ENCODE peak calls at places on chromosome 19, in six cellular contexts. R, T, Z, J, S and G are unnamed samples.

GRCh38 chr19:18461471-18461870 is 23.5 kb upstream of the ISYNA1 start:
- DNase-seq in S (no peak), J (no peak), Z (no peak), R (no peak), T (no peak), G (no peak)

GRCh38 chr19:41641879-41642485 is 15.1 kb upstream of the CEACAM4 start:
- DNase-seq in T (peak), S (peak), Z (peak), R (peak), J (peak), G (no peak)

GRCh38 chr19:44807652-44808462 is 1.0 kb upstream of the BCAM start:
- DNase-seq in R (no peak), S (peak), J (peak), T (no peak), Z (peak), G (no peak)

GRCh38 chr19:45676851-45677263 is 8.8 kb downstream of the GIPR start:
- DNase-seq in J (peak), R (peak), S (peak), T (no peak), Z (no peak), G (no peak)

GRCh38 chr19:45283443-45284033 is 32.5 kb downstream of the MARK4 start:
- DNase-seq in R (no peak), J (no peak), Z (no peak), S (no peak), T (no peak), G (no peak)

GRCh38 chr19:2070436-2070827 is 19.4 kb upstream of the MKNK2 start:
- DNase-seq in R (no peak), Z (no peak), J (no peak), T (peak), S (no peak), G (no peak)

GRCh38 chr19:19468424-19469050 is 46.8 kb downstream of the TSSK6 start:
- DNase-seq in S (no peak), J (no peak), T (no peak), Z (no peak), R (no peak), G (no peak)

GRCh38 chr19:2055871-2056809 is 5.1 kb upstream of the MKNK2 start:
- DNase-seq in T (peak), R (no peak), Z (peak), S (peak), J (no peak), G (no peak)

GRCh38 chr19:12790628-12791344 is 500 bp upstream of the JUNB start:
- DNase-seq in R (peak), J (peak), T (no peak), S (no peak), Z (no peak), G (no peak)

GRCh38 chr19:2495130-2495641 is 19.3 kb downstream of the GADD45B start:
- DNase-seq in S (peak), Z (peak), J (peak), T (peak), R (no peak), G (no peak)

GRCh38 chr19:3045885-3046603 is 16.3 kb downstream of the TLE5 start:
- DNase-seq in J (no peak), S (no peak), Z (no peak), T (no peak), R (no peak), G (no peak)

GRCh38 chr19:35055715-35056179 is 14.2 kb downstream of the HPN start:
- DNase-seq in S (no peak), Z (no peak), T (no peak), J (no peak), R (no peak), G (no peak)

GRCh38 chr19:2503521-2504109 is 27.7 kb downstream of the GADD45B start:
- DNase-seq in S (no peak), Z (peak), R (peak), T (no peak), J (peak), G (no peak)

GRCh38 chr19:53868091-53868891 is 608 bp downstream of the MYADM start:
- DNase-seq in Z (peak), R (peak), S (peak), T (peak), J (peak), G (no peak)

GRCh38 chr19:11192957-11193939 is 4.1 kb downstream of the KANK2 start:
- DNase-seq in Z (no peak), S (no peak), T (no peak), J (no peak), R (no peak), G (no peak)

GRCh38 chr19:33725567-33725966 is 71.1 kb upstream of the KCTD15 start:
- DNase-seq in J (no peak), Z (no peak), T (no peak), R (no peak), S (no peak), G (no peak)

GRCh38 chr19:46972301-46972700 is 47.3 kb upstream of the NPAS1 start:
- DNase-seq in Z (no peak), T (peak), R (no peak), S (no peak), J (peak), G (no peak)

GRCh38 chr19:30159636-30160035 is 212.5 kb upstream of the ZNF536 start:
- DNase-seq in T (no peak), R (no peak), Z (no peak), S (no peak), J (no peak), G (no peak)

GRCh38 chr19:23440791-23441190 is 45.5 kb upstream of the ZNF91 start:
- DNase-seq in R (no peak), Z (no peak), J (no peak), T (peak), S (no peak), G (no peak)

GRCh38 chr19:46659151-46660007 is 1.6 kb downstream of the DACT3 start:
- DNase-seq in J (no peak), S (no peak), R (no peak), Z (no peak), T (peak), G (no peak)

GRCh38 chr19:33660426-33661160 is 38.8 kb downstream of the CHST8 start:
- DNase-seq in S (no peak), T (no peak), Z (no peak), J (no peak), R (no peak), G (no peak)

GRCh38 chr19:13163609-13164364 is 13.6 kb downstream of the IER2 start:
- DNase-seq in T (peak), J (peak), R (no peak), Z (peak), S (peak), G (no peak)

GRCh38 chr19:7888145-7888825 is at the start of gene LRRC8E:
- DNase-seq in S (peak), Z (peak), R (no peak), T (no peak), J (peak), G (no peak)

GRCh38 chr19:1474011-1474764 is 4.8 kb downstream of the C19orf25 start:
- DNase-seq in J (no peak), T (no peak), S (no peak), R (no peak), Z (peak), G (no peak)

GRCh38 chr19:47882890-47883289 is 3.2 kb downstream of the SULT2A1 start:
- DNase-seq in R (no peak), T (no peak), J (no peak), S (no peak), Z (no peak), G (no peak)

GRCh38 chr19:33472696-33473624 is 48.6 kb downstream of the PEPD start:
- DNase-seq in J (no peak), T (no peak), S (no peak), R (no peak), Z (peak), G (peak)

GRCh38 chr19:36041831-36042230 is 9.2 kb upstream of the CLIP3 start:
- DNase-seq in J (peak), T (no peak), Z (peak), S (no peak), R (no peak), G (no peak)

GRCh38 chr19:9205506-9206113 is 13.8 kb downstream of the OR7D4 start:
- DNase-seq in T (peak), R (peak), J (no peak), S (peak), Z (peak), G (no peak)

GRCh38 chr19:47049307-47049700 is 880 bp upstream of the TMEM160 start:
- DNase-seq in R (no peak), J (peak), T (no peak), S (no peak), Z (peak), G (no peak)

GRCh38 chr19:33175886-33176669 is 18.1 kb upstream of the LRP3 start:
- DNase-seq in R (no peak), J (peak), Z (peak), S (no peak), T (no peak), G (no peak)

GRCh38 chr19:38944981-38945506 is 14.3 kb downstream of the MRPS12 start:
- DNase-seq in R (no peak), S (no peak), J (no peak), T (no peak), Z (no peak), G (no peak)

GRCh38 chr19:54256250-54257115 is 590 bp downstream of the LILRB5 start:
- DNase-seq in S (no peak), J (no peak), R (no peak), Z (no peak), T (no peak), G (no peak)

GRCh38 chr19:2289714-2290435 is 7.9 kb upstream of the PEAK3 start:
- DNase-seq in J (no peak), T (no peak), R (peak), Z (no peak), S (peak), G (no peak)

GRCh38 chr19:28634031-28634328 is 579.0 kb downstream of the UQCRFS1 start:
- DNase-seq in S (no peak), R (no peak), J (no peak), Z (no peak), T (no peak), G (no peak)

GRCh38 chr19:14544977-14545715 is 15.8 kb downstream of the TECR start:
- DNase-seq in T (no peak), R (no peak), S (peak), Z (no peak), J (no peak), G (no peak)
- H3K27ac ChIP-seq in T (no peak), R (no peak), S (no peak), Z (no peak), J (no peak), G (peak)

DNA sequence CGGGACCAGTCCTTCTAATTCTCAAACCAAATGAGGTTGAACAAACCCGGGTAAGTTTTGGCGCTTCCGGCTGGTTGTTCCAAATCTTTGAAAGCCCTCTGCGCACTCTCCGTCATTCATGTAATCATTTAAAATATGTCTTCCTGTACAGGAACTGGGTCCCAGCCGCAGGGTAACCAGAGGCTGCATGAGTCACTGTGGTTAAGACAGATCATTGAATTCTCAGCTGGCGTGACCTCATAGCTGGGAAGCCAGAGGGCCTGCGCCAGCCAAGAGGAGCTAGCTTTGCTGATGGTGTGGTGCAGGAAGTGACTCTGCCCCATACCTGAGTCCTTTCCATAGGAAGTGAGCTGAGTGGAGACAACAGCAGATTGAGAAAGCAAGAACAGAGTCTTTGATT is 135.2 kb downstream of the TSHZ3 start:
- DNase-seq in J (peak), T (peak), S (peak), R (peak), Z (peak), G (peak)
- H3K27ac ChIP-seq in J (no peak), T (no peak), S (no peak), R (peak), Z (peak), G (peak)

DNA sequence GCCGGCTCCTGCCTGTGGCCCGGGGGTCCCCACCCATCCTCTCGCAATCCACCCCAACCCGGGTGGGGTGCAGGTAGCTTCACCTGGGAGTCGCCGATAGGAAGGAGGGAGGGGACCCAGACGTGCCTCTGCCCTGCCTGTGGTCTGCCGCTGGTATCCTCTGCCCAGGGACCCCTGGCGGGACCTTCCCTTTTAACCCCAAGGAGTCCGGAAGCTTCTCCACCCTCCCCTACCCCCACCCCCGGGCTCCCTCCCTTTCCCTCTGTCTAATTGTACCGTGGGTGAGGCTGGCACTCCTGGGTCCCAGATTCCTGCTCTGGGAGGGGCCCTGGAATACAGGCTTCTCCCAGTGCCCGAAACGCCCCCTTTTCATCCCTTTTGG is at the start of gene KLK10:
- DNase-seq in Z (no peak), S (no peak), R (no peak), T (no peak), J (no peak), G (no peak)
- H3K27ac ChIP-seq in Z (no peak), S (no peak), R (no peak), T (peak), J (peak), G (peak)

DNA sequence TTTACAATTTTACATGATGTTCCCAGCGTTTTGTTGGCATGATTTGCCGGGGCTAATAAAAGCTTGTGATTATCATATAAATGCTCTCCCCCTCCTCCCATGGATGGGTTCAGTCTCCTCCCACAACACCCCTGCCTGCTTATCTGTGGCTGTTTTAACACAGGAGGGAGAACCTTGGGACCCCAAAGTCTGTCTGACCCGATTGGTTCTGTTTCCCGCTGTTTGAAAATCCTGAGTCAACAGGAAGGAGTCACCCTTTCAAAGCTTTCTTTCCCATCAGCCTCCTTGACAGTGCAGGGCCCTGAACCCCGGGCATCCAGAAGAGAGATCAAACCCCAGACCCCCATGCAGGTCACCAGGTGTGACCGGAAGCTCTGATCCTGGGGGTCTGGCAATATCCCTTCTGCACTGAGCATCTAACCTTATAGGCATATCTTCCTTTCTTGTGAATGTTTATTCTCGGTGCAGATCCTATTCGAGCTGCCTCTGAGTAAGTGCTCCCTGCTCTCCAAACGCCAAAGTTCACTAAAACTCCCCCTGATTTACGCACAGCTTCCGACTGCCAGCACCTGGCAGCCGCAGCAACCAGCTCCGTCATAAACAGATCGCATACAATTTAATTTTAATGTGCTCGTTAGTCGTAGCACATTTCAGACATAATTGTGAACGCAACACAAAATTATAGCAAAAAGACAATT is 74.8 kb downstream of the TSHZ3 start:
- DNase-seq in Z (no peak), T (no peak), R (no peak), J (no peak), S (no peak), G (no peak)
- H3K27ac ChIP-seq in Z (no peak), T (peak), R (no peak), J (no peak), S (no peak), G (no peak)

GRCh38 chr19:342801-343421 is 1.7 kb downstream of the MIER2 start:
- DNase-seq in R (no peak), Z (peak), J (peak), S (peak), T (peak), G (no peak)
- H3K27ac ChIP-seq in R (no peak), Z (peak), J (no peak), S (no peak), T (no peak), G (peak)

GRCh38 chr19:16435999-16436650 is 35.6 kb downstream of the EPS15L1 start:
- DNase-seq in Z (no peak), T (no peak), R (no peak), J (no peak), S (no peak), G (no peak)
- H3K27ac ChIP-seq in Z (peak), T (peak), R (no peak), J (no peak), S (peak), G (no peak)

DNA sequence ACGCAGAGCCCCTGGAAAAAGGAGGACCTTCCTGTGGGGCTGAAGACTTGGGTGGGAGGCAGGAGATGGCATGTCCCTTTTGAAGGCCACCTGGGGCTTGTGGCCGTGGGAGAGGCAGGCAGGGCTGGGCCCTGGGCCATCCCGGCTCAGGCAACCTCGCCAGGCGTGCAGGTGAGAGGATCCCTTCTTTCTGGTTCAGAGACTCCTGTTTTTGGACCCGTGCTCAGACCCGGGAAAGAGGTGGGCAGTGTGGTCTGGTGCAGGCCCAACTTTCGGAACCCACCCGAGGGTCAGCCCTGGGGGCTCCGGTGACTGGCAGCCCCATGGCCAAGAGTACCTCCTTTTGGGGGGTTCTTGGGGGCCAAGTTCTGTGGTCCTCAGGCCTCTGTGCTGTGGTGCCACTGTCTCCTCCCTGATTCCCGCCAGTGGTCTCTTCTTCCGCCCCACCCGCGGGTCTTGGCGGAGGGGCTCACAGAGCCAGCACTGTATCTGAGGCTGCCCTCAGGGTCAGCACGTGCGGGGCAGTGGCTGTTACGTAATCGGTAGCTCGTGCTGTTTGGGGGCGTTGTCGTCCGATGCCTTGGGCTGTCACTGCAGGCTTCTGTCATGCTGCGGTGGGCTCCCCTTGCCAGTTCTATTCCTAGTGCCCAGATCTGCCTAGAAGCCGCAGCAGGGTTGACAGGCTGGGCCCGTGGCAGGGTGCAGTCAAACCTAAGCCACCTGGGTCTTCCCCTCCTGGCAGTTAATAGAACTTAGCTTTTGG is 42.7 kb downstream of the KDM4B start:
- DNase-seq in T (no peak), Z (no peak), S (no peak), J (no peak), R (no peak), G (no peak)
- H3K27ac ChIP-seq in T (no peak), Z (no peak), S (no peak), J (no peak), R (no peak), G (no peak)

GRCh38 chr19:55303477-55303876 is 19.7 kb downstream of the BRSK1 start:
- DNase-seq in Z (no peak), R (no peak), J (no peak), S (no peak), T (no peak), G (no peak)

GRCh38 chr19:55301459-55302331 is 17.9 kb downstream of the BRSK1 start:
- DNase-seq in J (peak), T (peak), S (peak), R (peak), Z (peak), G (no peak)

GRCh38 chr19:55304279-55304978 is 20.6 kb downstream of the BRSK1 start:
- DNase-seq in T (peak), R (no peak), J (peak), S (no peak), Z (no peak), G (no peak)

GRCh38 chr19:55299991-55300390 is 16.2 kb downstream of the BRSK1 start:
- DNase-seq in Z (no peak), T (no peak), J (no peak), R (no peak), S (no peak), G (no peak)

DNA sequence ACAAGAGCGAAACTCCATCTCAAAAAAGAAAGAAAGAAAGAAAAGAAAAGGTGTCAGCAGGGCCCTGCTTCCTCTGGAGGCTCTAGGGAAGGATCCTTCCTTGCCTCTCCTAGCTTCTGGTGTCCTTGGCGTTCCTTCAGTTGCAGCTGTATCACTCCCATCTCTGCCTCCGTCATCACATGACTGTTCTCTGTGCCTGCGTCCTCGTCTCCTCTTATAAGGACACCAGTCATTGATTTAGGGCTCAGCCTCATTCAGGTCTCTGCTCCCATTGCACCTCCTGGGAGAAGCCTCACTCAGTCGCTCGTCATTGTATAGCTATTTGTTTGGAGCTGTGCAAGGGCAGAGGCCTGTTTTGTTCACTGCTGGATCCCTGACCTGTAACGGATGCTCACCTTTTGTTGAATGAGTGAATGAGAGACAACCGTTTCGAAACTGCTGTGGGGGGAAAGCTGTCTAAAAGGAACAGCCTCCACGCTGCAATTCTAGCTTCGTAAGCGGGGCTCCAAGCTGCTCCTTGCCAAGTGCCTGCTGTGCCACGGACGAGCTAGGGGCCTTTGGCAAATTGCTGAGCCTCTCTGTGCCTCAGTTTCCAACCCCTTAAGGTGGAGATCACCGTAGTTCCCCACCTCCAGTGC is 17.1 kb downstream of the BRSK1 start:
- DNase-seq in T (peak), R (no peak), Z (no peak), S (no peak), J (no peak), G (no peak)
- H3K27ac ChIP-seq in T (no peak), R (no peak), Z (no peak), S (no peak), J (no peak), G (no peak)